ENCODE peak calls at places on chromosomes 5 and 9, in nine cellular contexts. A is ovary, G is transverse colon, I is vagina, W is cardiac muscle cell, T is RWPE2, C is psoas muscle, V is GM12878, L is tibial artery. H is an unnamed sample. For H3K4me1 and H3K36me3, the result is how much of the 10 kb centered on the place peaks cover.

GRCh38 chr9:396397-396796 is 181.7 kb downstream of the DOCK8 start:
- DNase-seq in A (no peak), G (no peak), I (no peak), W (no peak), T (no peak), C (no peak), V (no peak), L (no peak), H (no peak)

GRCh38 chr5:75156585-75156984 is 80.1 kb downstream of the ANKRD31 start:
- DNase-seq in A (no peak), G (no peak), I (no peak), W (no peak), T (no peak), C (no peak), V (no peak), L (no peak), H (no peak)

GRCh38 chr9:4380406-4380805 is 80.5 kb upstream of the GLIS3 start:
- DNase-seq in A (no peak), G (no peak), I (no peak), W (no peak), T (no peak), C (no peak), V (no peak), L (no peak), H (no peak)

GRCh38 chr5:1515921-1516571 is 7.7 kb downstream of the LPCAT1 start:
- DNase-seq in A (peak), G (peak), I (peak), W (no peak), T (no peak), C (peak), V (no peak), L (peak), H (peak)

GRCh38 chr9:70901741-70902140 is 219.7 kb downstream of the TRPM3 start:
- DNase-seq in A (no peak), G (no peak), I (no peak), W (no peak), T (no peak), C (no peak), V (no peak), L (no peak), H (no peak)

GRCh38 chr9:92707530-92707929 is 37.6 kb upstream of the IPPK start:
- DNase-seq in A (no peak), G (no peak), I (no peak), W (no peak), T (no peak), C (no peak), V (no peak), L (no peak), H (no peak)

GRCh38 chr5:10914741-10915480 is 153.9 kb upstream of the DAP start:
- DNase-seq in A (no peak), G (no peak), I (no peak), W (no peak), T (no peak), C (no peak), V (no peak), L (no peak), H (no peak)

GRCh38 chr9:115204827-115205506 is 87.0 kb upstream of the TNC start:
- DNase-seq in A (no peak), G (no peak), I (no peak), W (no peak), T (no peak), C (no peak), V (no peak), L (no peak), H (no peak)

GRCh38 chr5:81081461-81081835 is 121.3 kb downstream of the RASGRF2 start:
- DNase-seq in A (peak), G (no peak), I (no peak), W (no peak), T (no peak), C (no peak), V (no peak), L (no peak), H (no peak)

GRCh38 chr9:92685022-92685421 is 15.1 kb upstream of the IPPK start:
- DNase-seq in A (no peak), G (no peak), I (no peak), W (no peak), T (no peak), C (no peak), V (no peak), L (no peak), H (no peak)

GRCh38 chr9:93577045-93577939 is 908 bp downstream of the PHF2 start:
- DNase-seq in A (peak), G (peak), I (no peak), W (peak), T (no peak), C (peak), V (no peak), L (peak), H (peak)

GRCh38 chr5:117614408-117614807 is 1039.8 kb upstream of the SEMA6A start:
- DNase-seq in A (no peak), G (no peak), I (no peak), W (no peak), T (no peak), C (no peak), V (no peak), L (no peak), H (no peak)

GRCh38 chr5:127041571-127041970 is 11.2 kb upstream of the MARCHF3 start:
- DNase-seq in A (no peak), G (no peak), I (no peak), W (no peak), T (no peak), C (no peak), V (no peak), L (no peak), H (no peak)

GRCh38 chr9:88221110-88221509 is 82.8 kb upstream of the SPATA31C2 start:
- DNase-seq in A (no peak), G (no peak), I (no peak), W (no peak), T (no peak), C (no peak), V (no peak), L (no peak), H (no peak)

GRCh38 chr9:28808042-28808441 is 1234.8 kb upstream of the C9orf72 start:
- DNase-seq in A (no peak), G (no peak), I (no peak), W (no peak), T (no peak), C (no peak), V (no peak), L (no peak), H (no peak)

GRCh38 chr9:969310-969692 is 7.2 kb upstream of the DMRT3 start:
- DNase-seq in A (no peak), G (no peak), I (no peak), W (no peak), T (no peak), C (no peak), V (no peak), L (no peak), H (no peak)

GRCh38 chr9:114288233-114289051 is 34.5 kb upstream of the ORM1 start:
- DNase-seq in A (peak), G (peak), I (no peak), W (peak), T (peak), C (peak), V (no peak), L (peak), H (peak)

GRCh38 chr9:19122490-19123042 is 4.7 kb downstream of the PLIN2 start:
- DNase-seq in A (no peak), G (no peak), I (no peak), W (no peak), T (no peak), C (no peak), V (no peak), L (no peak), H (no peak)
- H3K4me1 ChIP-seq in A (under half), G (under half), I (half or more), W (under half), T (under half), C (half or more), V (under half), L (under half), H (under half)

GRCh38 chr9:112063151-112063550 is 111.9 kb downstream of the SUSD1 start:
- DNase-seq in A (no peak), G (no peak), I (no peak), W (no peak), T (no peak), C (no peak), V (no peak), L (no peak), H (no peak)
- TF ChIP-seq CTCF in A (no peak), G (no peak), I (no peak), W (no peak), T (no peak), C (no peak), V (no peak), L (no peak), H (no peak)

DNA sequence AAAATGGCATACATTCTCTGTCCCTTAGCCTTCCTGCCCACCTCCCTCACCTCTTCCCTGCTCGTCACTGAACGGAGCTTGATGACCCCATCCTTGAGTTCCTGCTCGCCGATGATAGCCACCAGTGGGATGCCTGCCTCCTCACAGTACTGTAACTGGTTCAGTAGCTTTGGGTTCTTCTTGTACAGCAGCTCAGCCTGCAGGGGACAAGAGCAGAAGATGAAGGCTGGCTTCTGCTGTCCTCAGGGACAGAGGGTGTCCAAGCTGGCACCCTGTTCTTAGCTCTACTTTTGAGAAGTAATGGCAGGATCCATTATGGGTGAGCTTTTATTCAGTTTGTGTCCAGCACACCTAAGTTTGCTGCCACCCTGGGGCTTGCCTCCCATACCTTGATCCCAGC is 1.3 kb upstream of the DND1 start:
- DNase-seq in A (no peak), G (no peak), I (no peak), W (no peak), T (no peak), C (no peak), V (no peak), L (no peak), H (no peak)
- H3K36me3 ChIP-seq in A (under half), G (under half), I (half or more), W (under half), T (half or more), C (half or more), V (under half), L (half or more), H (half or more)

DNA sequence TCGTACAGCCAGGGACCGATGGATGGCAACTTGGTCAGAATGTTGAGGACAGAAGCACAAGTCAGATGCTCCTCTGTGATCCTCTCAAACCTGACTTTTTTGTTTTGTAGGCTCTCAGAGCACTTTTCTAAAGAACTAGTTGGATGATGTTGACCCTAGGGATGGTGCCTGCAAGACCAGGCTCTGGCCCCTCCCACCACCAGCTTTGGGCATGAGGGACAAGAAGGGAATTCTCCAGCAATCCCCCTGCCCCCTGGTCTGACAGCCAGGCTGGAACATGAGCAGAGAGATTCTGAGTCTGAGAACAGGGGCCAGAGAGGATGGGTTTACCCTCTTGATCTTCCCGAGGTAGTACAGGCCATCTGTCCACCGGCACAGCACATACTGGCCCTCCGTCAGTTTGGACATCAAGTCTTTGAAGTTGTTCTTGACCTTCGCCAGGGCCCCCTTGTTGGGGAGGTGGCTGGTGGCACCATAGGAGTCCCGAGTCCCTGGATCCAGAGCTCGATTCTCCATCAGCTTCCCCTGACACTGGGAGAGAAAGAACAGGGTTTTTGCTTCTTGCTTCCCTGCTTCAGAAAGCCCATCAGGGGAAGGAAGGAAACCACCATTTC is 2.7 kb downstream of the PHF19 start:
- DNase-seq in A (no peak), G (no peak), I (no peak), W (no peak), T (no peak), C (no peak), V (no peak), L (no peak), H (no peak)
- H3K4me1 ChIP-seq in A (under half), G (under half), I (under half), W (under half), T (under half), C (under half), V (under half), L (under half), H (under half)

GRCh38 chr5:55991768-55992486 is 2.8 kb downstream of the IL6ST start:
- DNase-seq in A (no peak), G (no peak), I (no peak), W (no peak), T (no peak), C (no peak), V (no peak), L (no peak), H (no peak)
- TF ChIP-seq CTCF in A (no peak), G (no peak), I (no peak), W (no peak), T (no peak), C (no peak), V (no peak), L (no peak), H (peak)

GRCh38 chr9:111405701-111406100 is 75.7 kb upstream of the OR2K2 start:
- DNase-seq in A (no peak), G (no peak), I (no peak), W (no peak), T (no peak), C (no peak), V (no peak), L (no peak), H (no peak)
- H3K36me3 ChIP-seq in A (under half), G (under half), I (half or more), W (under half), T (half or more), C (half or more), V (under half), L (half or more), H (under half)

DNA sequence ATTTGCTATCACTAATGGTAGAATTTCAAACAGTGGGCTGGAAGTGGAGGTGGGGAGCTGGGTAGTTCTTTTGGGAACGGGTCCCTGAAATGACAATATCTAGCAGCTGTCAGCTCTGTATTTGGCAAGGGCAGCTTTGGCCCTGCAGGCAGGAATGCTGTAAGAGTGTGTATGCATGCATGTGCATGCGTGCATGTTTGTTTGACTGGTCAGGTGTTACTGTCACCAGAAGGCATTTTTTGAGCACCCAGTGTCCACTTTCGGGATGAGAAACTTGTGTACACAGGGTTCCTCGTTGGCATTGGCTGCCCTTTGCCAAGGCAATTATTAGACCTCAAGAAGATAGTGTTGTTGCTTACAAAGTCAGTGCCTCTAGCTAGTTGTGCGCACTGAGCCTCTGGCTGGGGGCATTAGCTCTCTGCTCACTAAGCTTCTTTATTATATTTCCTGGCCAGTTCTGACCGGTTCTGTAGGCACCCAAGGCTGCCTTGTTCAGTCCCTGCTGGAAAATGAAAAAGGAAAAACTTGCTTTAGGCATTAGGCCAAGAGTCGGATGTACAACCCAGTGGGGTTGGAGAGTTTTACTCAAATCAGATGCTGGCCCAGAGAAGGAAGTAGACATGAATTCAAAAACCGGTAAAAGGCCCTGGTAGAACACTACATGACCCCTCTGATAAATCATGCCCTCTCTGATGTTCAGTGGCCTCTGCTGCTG is 2.0 kb downstream of the CYFIP2 start:
- DNase-seq in A (no peak), G (no peak), I (no peak), W (no peak), T (no peak), C (no peak), V (no peak), L (no peak), H (no peak)
- H3K4me1 ChIP-seq in A (under half), G (under half), I (under half), W (half or more), T (under half), C (under half), V (half or more), L (under half), H (half or more)

DNA sequence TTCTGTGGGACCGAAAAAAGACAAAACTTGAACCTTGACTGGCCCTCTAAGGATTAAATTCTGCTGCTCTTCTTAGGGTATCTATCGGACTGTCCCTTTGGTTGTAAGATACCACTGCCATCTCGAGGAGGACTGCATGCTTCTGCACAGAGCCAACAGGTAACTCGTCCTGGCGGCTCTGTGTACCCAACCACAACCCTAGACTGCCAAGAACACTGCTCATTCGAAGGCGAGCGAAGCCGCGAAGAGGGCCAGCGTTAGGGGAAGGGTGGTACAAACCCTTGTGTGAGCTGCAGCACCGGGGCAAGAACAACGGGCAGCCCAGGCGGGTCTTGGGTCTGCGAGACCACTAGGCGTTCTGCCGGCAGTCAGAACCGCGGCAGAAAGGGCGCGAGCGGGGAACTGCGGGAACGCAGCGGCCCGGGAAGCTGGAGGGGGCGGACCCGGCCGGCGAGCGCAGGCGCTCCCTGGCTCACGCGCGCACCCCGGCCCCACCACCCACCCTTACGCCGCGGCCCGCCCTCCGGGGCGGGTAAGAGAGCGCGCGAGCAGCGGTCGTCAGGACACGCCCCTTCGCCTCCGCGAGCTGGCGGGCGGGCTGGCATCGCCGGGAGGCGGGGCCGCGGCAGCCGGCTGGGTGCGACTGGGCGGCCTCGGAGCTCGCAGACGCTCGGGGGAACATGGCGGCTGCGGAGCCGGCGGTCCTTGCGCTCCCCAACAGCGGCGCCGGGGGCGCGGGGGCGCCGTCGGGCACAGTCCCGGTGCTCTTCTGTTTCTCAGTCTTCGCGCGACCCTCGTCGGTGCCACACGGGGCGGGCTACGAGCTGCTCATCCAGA is at the start of gene ISOC1:
- DNase-seq in A (peak), G (peak), I (no peak), W (peak), T (peak), C (peak), V (peak), L (peak), H (peak)
- TF ChIP-seq CTCF in A (no peak), G (no peak), I (no peak), W (no peak), T (peak), C (peak), V (peak), L (no peak), H (no peak)

H was measured in left lung.